ENCODE peak calls at places on chromosome 3, in five cellular contexts. L, H, Y, C and D are unnamed samples.

GRCh38 chr3:126396536-126396935 is 1.8 kb downstream of the CFAP100 start:
- DNase-seq in Y (no peak), C (no peak), L (no peak), H (no peak), D (no peak)

GRCh38 chr3:165212580-165212979 is 16.4 kb upstream of the SLITRK3 start:
- DNase-seq in H (no peak), L (no peak), Y (no peak), C (no peak), D (no peak)

GRCh38 chr3:126394179-126394976 is at the start of gene CFAP100:
- DNase-seq in C (no peak), L (no peak), Y (peak), H (no peak), D (no peak)

GRCh38 chr3:24830230-24831152 is 335.8 kb upstream of the THRB start:
- DNase-seq in H (peak), Y (no peak), L (no peak), C (no peak), D (no peak)

GRCh38 chr3:67654099-67654831 is at the start of gene SUCLG2:
- DNase-seq in L (peak), Y (peak), C (peak), H (peak), D (peak)

GRCh38 chr3:160402249-160403027 is 3.0 kb downstream of the SMC4 start:
- DNase-seq in L (no peak), H (no peak), Y (peak), C (no peak), D (no peak)

GRCh38 chr3:150784747-150785125 is 21.8 kb upstream of the SIAH2 start:
- DNase-seq in C (no peak), L (peak), Y (no peak), H (no peak), D (no peak)

GRCh38 chr3:190044142-190044541 is 76.6 kb downstream of the P3H2 start:
- DNase-seq in Y (no peak), H (no peak), C (no peak), L (no peak), D (no peak)

GRCh38 chr3:27939940-27940339 is 217.8 kb upstream of the EOMES start:
- DNase-seq in C (no peak), Y (no peak), L (no peak), H (no peak), D (no peak)

GRCh38 chr3:72143322-72143721 is 358.4 kb upstream of the PROK2 start:
- DNase-seq in L (peak), Y (no peak), C (no peak), H (no peak), D (no peak)

GRCh38 chr3:88203537-88204143 is 53.9 kb downstream of the C3orf38 start:
- DNase-seq in H (peak), C (peak), L (peak), Y (peak), D (no peak)

GRCh38 chr3:12408984-12409383 is 75.3 kb upstream of the TSEN2 start:
- DNase-seq in H (no peak), L (no peak), Y (no peak), C (no peak), D (no peak)

GRCh38 chr3:111252795-111253194 is 181.2 kb downstream of the NECTIN3 start:
- DNase-seq in C (no peak), L (peak), Y (no peak), H (no peak), D (no peak)

GRCh38 chr3:19215427-19215826 is 67.1 kb downstream of the KCNH8 start:
- DNase-seq in L (no peak), H (no peak), C (no peak), Y (no peak), D (no peak)

GRCh38 chr3:64685331-64685799 is 2.4 kb downstream of the ADAMTS9 start:
- DNase-seq in Y (no peak), C (no peak), L (no peak), H (peak), D (no peak)

GRCh38 chr3:25376346-25376745 is 51.7 kb upstream of the RARB start:
- DNase-seq in H (no peak), Y (no peak), L (no peak), C (no peak), D (no peak)

GRCh38 chr3:10814623-10815022 is 1.4 kb upstream of the SLC6A11 start:
- DNase-seq in L (no peak), Y (no peak), H (no peak), C (no peak), D (no peak)

GRCh38 chr3:15050405-15051092 is 14.6 kb downstream of the MRPS25 start:
- DNase-seq in H (no peak), C (peak), Y (no peak), L (no peak), D (no peak)

GRCh38 chr3:194984026-194984425 is 286.9 kb downstream of the XXYLT1 start:
- DNase-seq in Y (no peak), H (no peak), C (no peak), L (no peak), D (no peak)

GRCh38 chr3:154170300-154170699 is 49.1 kb downstream of the ARHGEF26 start:
- DNase-seq in C (no peak), L (no peak), Y (no peak), H (no peak), D (no peak)

GRCh38 chr3:59856921-59857320 is 807.1 kb upstream of the CFAP20DC start:
- DNase-seq in Y (no peak), H (no peak), C (no peak), L (no peak), D (no peak)

GRCh38 chr3:186965141-186965879 is 35.0 kb downstream of the ST6GAL1 start:
- DNase-seq in L (no peak), H (no peak), C (no peak), Y (peak), D (no peak)

GRCh38 chr3:188631291-188632010 is 477.5 kb downstream of the LPP start:
- DNase-seq in L (peak), H (no peak), C (no peak), Y (no peak), D (peak)

GRCh38 chr3:45024601-45025262 is 1.4 kb upstream of the CLEC3B start:
- DNase-seq in H (no peak), L (no peak), C (no peak), Y (peak), D (no peak)

GRCh38 chr3:198028718-198029117 is 68.7 kb downstream of the LMLN start:
- DNase-seq in L (peak), C (no peak), Y (no peak), H (no peak), D (no peak)

GRCh38 chr3:16482770-16483531 is 30.5 kb downstream of the RFTN1 start:
- DNase-seq in C (peak), L (no peak), Y (no peak), H (no peak), D (no peak)

GRCh38 chr3:39870706-39871105 is 61.3 kb downstream of the MYRIP start:
- DNase-seq in C (no peak), Y (peak), H (no peak), L (no peak), D (no peak)

GRCh38 chr3:67381667-67382272 is 272.6 kb downstream of the SUCLG2 start:
- DNase-seq in C (peak), L (peak), Y (peak), H (no peak), D (no peak)

GRCh38 chr3:151841801-151842200 is 27.9 kb downstream of the AADAC start:
- DNase-seq in Y (no peak), L (peak), C (no peak), H (no peak), D (no peak)

GRCh38 chr3:39410893-39411292 is 4.4 kb downstream of the RPSA start:
- DNase-seq in L (no peak), H (no peak), C (no peak), Y (no peak), D (no peak)

GRCh38 chr3:108946292-108947290 is 7.1 kb downstream of the GUCA1C start:
- DNase-seq in Y (no peak), L (peak), C (no peak), H (no peak), D (peak)

GRCh38 chr3:140199008-140199407 is 264.0 kb downstream of the CLSTN2 start:
- DNase-seq in H (no peak), L (no peak), Y (no peak), C (no peak), D (no peak)

GRCh38 chr3:197028711-197029510 is 706 bp downstream of the MELTF start:
- DNase-seq in C (peak), L (peak), H (no peak), Y (no peak), D (no peak)

GRCh38 chr3:126347543-126348161 is 9.6 kb downstream of the KLF15 start:
- DNase-seq in Y (no peak), H (peak), L (no peak), C (no peak), D (no peak)

GRCh38 chr3:147854542-147854941 is 445.4 kb downstream of the ZIC1 start:
- DNase-seq in Y (no peak), L (no peak), C (no peak), H (no peak), D (no peak)

GRCh38 chr3:105938101-105938500 is 69.3 kb upstream of the CBLB start:
- DNase-seq in H (no peak), L (no peak), Y (no peak), C (no peak), D (no peak)

GRCh38 chr3:129490273-129490675 is 38.2 kb upstream of the RHO start:
- DNase-seq in H (peak), L (peak), Y (peak), C (peak), D (peak)

GRCh38 chr3:157572559-157573270 is 69.5 kb upstream of the VEPH1 start:
- DNase-seq in C (peak), L (peak), Y (peak), H (no peak), D (no peak)

GRCh38 chr3:149316427-149316826 is 17.0 kb downstream of the TM4SF18 start:
- DNase-seq in C (no peak), Y (no peak), H (no peak), L (peak), D (no peak)

GRCh38 chr3:149319750-149320149 is 13.7 kb downstream of the TM4SF18 start:
- DNase-seq in L (no peak), C (no peak), H (no peak), Y (no peak), D (no peak)

GRCh38 chr3:149314807-149315578 is 18.4 kb downstream of the TM4SF18 start:
- DNase-seq in Y (peak), C (no peak), H (no peak), L (peak), D (no peak)

GRCh38 chr3:149317072-149317471 is 16.4 kb downstream of the TM4SF18 start:
- DNase-seq in H (no peak), L (no peak), C (no peak), Y (no peak), D (no peak)

DNA sequence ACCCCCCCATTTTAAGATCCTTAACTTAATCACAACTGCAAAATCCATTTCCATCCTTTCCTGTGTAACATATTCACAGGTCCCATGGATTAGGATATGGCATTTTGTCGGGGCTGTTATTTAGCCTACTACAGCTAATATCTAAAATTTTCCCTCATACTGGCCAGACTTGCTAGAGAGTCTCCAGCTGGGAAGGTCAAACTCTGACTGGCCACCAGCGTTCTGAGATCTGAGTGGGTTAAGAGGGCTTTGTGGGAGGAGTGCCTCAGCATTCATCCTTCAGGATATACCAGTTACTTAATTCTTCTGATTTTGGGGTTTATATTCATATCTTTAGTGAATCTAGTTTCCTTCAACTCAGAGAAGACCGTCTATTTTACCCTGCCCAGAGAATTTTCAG is 17.7 kb downstream of the TM4SF18 start:
- DNase-seq in C (no peak), L (no peak), Y (no peak), H (no peak), D (no peak)
- H3K27ac ChIP-seq in C (no peak), L (peak), Y (no peak), H (no peak), D (peak)

GRCh38 chr3:9676780-9677179 is 26.9 kb upstream of the CPNE9 start:
- DNase-seq in H (no peak), Y (peak), C (no peak), L (peak), D (no peak)
- H3K27ac ChIP-seq in H (no peak), Y (peak), C (no peak), L (peak), D (no peak)

GRCh38 chr3:169574531-169574930 is 89.0 kb downstream of the MECOM start:
- DNase-seq in H (no peak), C (no peak), L (no peak), Y (no peak), D (no peak)

GRCh38 chr3:169579086-169579485 is 84.4 kb downstream of the MECOM start:
- DNase-seq in L (no peak), H (no peak), Y (no peak), C (no peak), D (no peak)

GRCh38 chr3:169578381-169578780 is 85.1 kb downstream of the MECOM start:
- DNase-seq in C (no peak), Y (no peak), L (no peak), H (no peak), D (no peak)

GRCh38 chr3:169573129-169573528 is 90.4 kb downstream of the MECOM start:
- DNase-seq in L (peak), Y (no peak), H (no peak), C (no peak), D (no peak)

DNA sequence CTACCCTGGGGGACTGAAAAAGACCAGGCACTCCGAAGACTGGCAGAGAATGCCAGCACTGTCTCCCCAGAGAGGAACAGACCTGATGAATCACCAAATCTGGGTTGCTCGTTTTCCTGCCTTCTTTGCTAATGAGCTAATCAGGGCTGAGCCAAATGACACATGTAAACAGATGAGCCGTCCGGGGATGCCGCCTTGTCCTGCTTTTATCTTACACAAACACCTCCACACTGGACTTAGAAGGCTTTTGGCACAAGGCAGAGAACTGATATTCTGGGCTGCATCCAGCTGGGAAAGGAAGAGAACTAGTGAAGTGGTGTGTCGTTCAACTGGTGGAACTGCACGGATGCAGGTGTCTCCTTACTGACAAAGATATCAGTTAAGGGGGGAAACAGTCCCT is 88.1 kb downstream of the MECOM start:
- DNase-seq in Y (peak), C (no peak), L (peak), H (no peak), D (peak)
- H3K27ac ChIP-seq in Y (peak), C (no peak), L (no peak), H (no peak), D (no peak)

GRCh38 chr3:183378008-183378407 is 50.4 kb downstream of the MCF2L2 start:
- DNase-seq in C (no peak), L (peak), Y (no peak), H (no peak), D (no peak)

GRCh38 chr3:183378545-183378944 is 49.9 kb downstream of the MCF2L2 start:
- DNase-seq in H (no peak), Y (no peak), L (no peak), C (no peak), D (no peak)

GRCh38 chr3:183378951-183379350 is 49.5 kb downstream of the MCF2L2 start:
- DNase-seq in L (peak), H (no peak), Y (no peak), C (no peak), D (no peak)

GRCh38 chr3:183381673-183382072 is 46.7 kb downstream of the MCF2L2 start:
- DNase-seq in C (peak), H (no peak), L (no peak), Y (no peak), D (no peak)

GRCh38 chr3:183381179-183381578 is 47.2 kb downstream of the MCF2L2 start:
- DNase-seq in H (no peak), C (no peak), Y (no peak), L (peak), D (peak)
- H3K27ac ChIP-seq in H (no peak), C (no peak), Y (no peak), L (peak), D (peak)

GRCh38 chr3:143978263-143978631 is 6.6 kb downstream of the DIPK2A start:
- DNase-seq in C (no peak), Y (no peak), H (no peak), L (no peak), D (no peak)
- H3K27ac ChIP-seq in C (no peak), Y (no peak), H (no peak), L (no peak), D (no peak)

GRCh38 chr3:149310796-149311534 is 22.5 kb downstream of the TM4SF18 start:
- DNase-seq in Y (no peak), H (no peak), L (peak), C (no peak), D (no peak)

DNA sequence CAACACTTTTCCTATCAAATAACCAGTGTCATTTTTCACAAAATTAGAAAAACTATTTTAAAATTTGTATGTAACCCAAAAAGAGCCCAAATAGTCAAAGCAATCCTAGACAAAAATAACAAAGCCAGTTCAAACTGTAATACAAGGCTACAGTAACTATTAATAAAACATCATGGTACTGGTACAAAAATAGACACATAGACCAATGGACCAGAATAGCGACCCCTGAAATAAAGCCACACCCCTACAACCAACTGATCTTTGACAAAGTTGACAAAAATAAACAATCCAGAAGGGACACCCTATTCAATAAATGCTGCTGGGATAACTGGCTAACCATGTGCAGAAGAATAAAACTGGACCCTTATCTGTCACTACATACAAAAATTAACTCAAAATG is 19.9 kb downstream of the TM4SF18 start:
- DNase-seq in H (no peak), C (no peak), L (no peak), Y (no peak), D (no peak)
- H3K27ac ChIP-seq in H (no peak), C (no peak), L (no peak), Y (no peak), D (no peak)